ENCODE peak calls at places on chromosome 5, in seven cellular contexts. One of them, this sample, is unnamed.

GRCh38 chr5:143554194-143554717 is 150.8 kb upstream of the NR3C1 start:
- DNase-seq in stimulated activated naive CD4-positive, alpha-beta T cell: no peak
- DNase-seq in cardiac muscle cell: no peak
- DNase-seq in T-cell: no peak
- DNase-seq in activated CD4-positive, alpha-beta T cell treated with anti-CD3 and anti-CD28 coated beads, Interleukin-2, amount 50 U/mL, for 1 hour: no peak
- DNase-seq in heart right ventricle: no peak
- DNase-seq in CD4-positive, CD25-positive, alpha-beta regulatory T cell: no peak
- DNase-seq in this sample: no peak

GRCh38 chr5:9716838-9717281 is 86.7 kb upstream of the TAS2R1 start:
- DNase-seq in heart right ventricle: no peak
- DNase-seq in cardiac muscle cell: no peak
- DNase-seq in activated CD4-positive, alpha-beta T cell treated with anti-CD3 and anti-CD28 coated beads, Interleukin-2, amount 50 U/mL, for 1 hour: no peak
- DNase-seq in CD4-positive, CD25-positive, alpha-beta regulatory T cell: no peak
- DNase-seq in stimulated activated naive CD4-positive, alpha-beta T cell: no peak
- DNase-seq in T-cell: no peak
- DNase-seq in this sample: no peak

GRCh38 chr5:34789021-34789531 is 49.9 kb upstream of the TTC23L start:
- DNase-seq in cardiac muscle cell: no peak
- DNase-seq in stimulated activated naive CD4-positive, alpha-beta T cell: no peak
- DNase-seq in activated CD4-positive, alpha-beta T cell treated with anti-CD3 and anti-CD28 coated beads, Interleukin-2, amount 50 U/mL, for 1 hour: no peak
- DNase-seq in CD4-positive, CD25-positive, alpha-beta regulatory T cell: no peak
- DNase-seq in T-cell: no peak
- DNase-seq in heart right ventricle: no peak
- DNase-seq in this sample: no peak

GRCh38 chr5:152349683-152350526 is 55.2 kb downstream of the NMUR2 start:
- DNase-seq in stimulated activated naive CD4-positive, alpha-beta T cell: no peak
- DNase-seq in cardiac muscle cell: peak; percentile 67
- DNase-seq in T-cell: no peak
- DNase-seq in heart right ventricle: peak; percentile 10
- DNase-seq in CD4-positive, CD25-positive, alpha-beta regulatory T cell: peak; percentile 43
- DNase-seq in activated CD4-positive, alpha-beta T cell treated with anti-CD3 and anti-CD28 coated beads, Interleukin-2, amount 50 U/mL, for 1 hour: peak; percentile 12
- DNase-seq in this sample: no peak

GRCh38 chr5:97778451-97778850 is 595.4 kb upstream of the RIOK2 start:
- DNase-seq in cardiac muscle cell: no peak
- DNase-seq in T-cell: no peak
- DNase-seq in activated CD4-positive, alpha-beta T cell treated with anti-CD3 and anti-CD28 coated beads, Interleukin-2, amount 50 U/mL, for 1 hour: no peak
- DNase-seq in heart right ventricle: no peak
- DNase-seq in CD4-positive, CD25-positive, alpha-beta regulatory T cell: no peak
- DNase-seq in stimulated activated naive CD4-positive, alpha-beta T cell: no peak
- DNase-seq in this sample: no peak

GRCh38 chr5:122773615-122774014 is 1.3 kb upstream of the SNX2 start:
- DNase-seq in cardiac muscle cell: no peak
- DNase-seq in stimulated activated naive CD4-positive, alpha-beta T cell: no peak
- DNase-seq in T-cell: no peak
- DNase-seq in activated CD4-positive, alpha-beta T cell treated with anti-CD3 and anti-CD28 coated beads, Interleukin-2, amount 50 U/mL, for 1 hour: no peak
- DNase-seq in CD4-positive, CD25-positive, alpha-beta regulatory T cell: no peak
- DNase-seq in heart right ventricle: no peak
- DNase-seq in this sample: no peak

GRCh38 chr5:56639491-56639890 is 175.9 kb upstream of the MAP3K1 start:
- DNase-seq in stimulated activated naive CD4-positive, alpha-beta T cell: no peak
- DNase-seq in T-cell: no peak
- DNase-seq in heart right ventricle: no peak
- DNase-seq in CD4-positive, CD25-positive, alpha-beta regulatory T cell: no peak
- DNase-seq in cardiac muscle cell: no peak
- DNase-seq in activated CD4-positive, alpha-beta T cell treated with anti-CD3 and anti-CD28 coated beads, Interleukin-2, amount 50 U/mL, for 1 hour: no peak
- DNase-seq in this sample: no peak

GRCh38 chr5:67047180-67047579 is 149.4 kb downstream of the CD180 start:
- DNase-seq in activated CD4-positive, alpha-beta T cell treated with anti-CD3 and anti-CD28 coated beads, Interleukin-2, amount 50 U/mL, for 1 hour: no peak
- DNase-seq in CD4-positive, CD25-positive, alpha-beta regulatory T cell: no peak
- DNase-seq in cardiac muscle cell: peak; percentile 18
- DNase-seq in T-cell: no peak
- DNase-seq in heart right ventricle: peak; percentile 67
- DNase-seq in stimulated activated naive CD4-positive, alpha-beta T cell: no peak
- DNase-seq in this sample: no peak

GRCh38 chr5:159456722-159457462 is 126.6 kb upstream of the IL12B start:
- DNase-seq in CD4-positive, CD25-positive, alpha-beta regulatory T cell: peak; percentile 54
- DNase-seq in heart right ventricle: no peak
- DNase-seq in activated CD4-positive, alpha-beta T cell treated with anti-CD3 and anti-CD28 coated beads, Interleukin-2, amount 50 U/mL, for 1 hour: no peak
- DNase-seq in stimulated activated naive CD4-positive, alpha-beta T cell: no peak
- DNase-seq in cardiac muscle cell: no peak
- DNase-seq in T-cell: no peak
- DNase-seq in this sample: no peak

GRCh38 chr5:90055831-90056328 is 353.7 kb downstream of the CETN3 start:
- DNase-seq in stimulated activated naive CD4-positive, alpha-beta T cell: no peak
- DNase-seq in heart right ventricle: no peak
- DNase-seq in T-cell: no peak
- DNase-seq in cardiac muscle cell: no peak
- DNase-seq in activated CD4-positive, alpha-beta T cell treated with anti-CD3 and anti-CD28 coated beads, Interleukin-2, amount 50 U/mL, for 1 hour: no peak
- DNase-seq in CD4-positive, CD25-positive, alpha-beta regulatory T cell: no peak
- DNase-seq in this sample: no peak

GRCh38 chr5:145699846-145700245 is 135.3 kb downstream of the PRELID2 start:
- DNase-seq in heart right ventricle: no peak
- DNase-seq in activated CD4-positive, alpha-beta T cell treated with anti-CD3 and anti-CD28 coated beads, Interleukin-2, amount 50 U/mL, for 1 hour: no peak
- DNase-seq in stimulated activated naive CD4-positive, alpha-beta T cell: no peak
- DNase-seq in T-cell: no peak
- DNase-seq in cardiac muscle cell: no peak
- DNase-seq in CD4-positive, CD25-positive, alpha-beta regulatory T cell: no peak
- DNase-seq in this sample: no peak

GRCh38 chr5:177389368-177390169 is 5.3 kb downstream of the SLC34A1 start:
- DNase-seq in activated CD4-positive, alpha-beta T cell treated with anti-CD3 and anti-CD28 coated beads, Interleukin-2, amount 50 U/mL, for 1 hour: peak; percentile 46
- DNase-seq in stimulated activated naive CD4-positive, alpha-beta T cell: peak; percentile 23
- DNase-seq in T-cell: peak; percentile 44
- DNase-seq in heart right ventricle: no peak
- DNase-seq in CD4-positive, CD25-positive, alpha-beta regulatory T cell: peak; percentile 66
- DNase-seq in cardiac muscle cell: no peak
- DNase-seq in this sample: peak; percentile 93

GRCh38 chr5:121031487-121031886 is 567.4 kb downstream of the PRR16 start:
- DNase-seq in cardiac muscle cell: peak; percentile 43
- DNase-seq in T-cell: no peak
- DNase-seq in CD4-positive, CD25-positive, alpha-beta regulatory T cell: no peak
- DNase-seq in activated CD4-positive, alpha-beta T cell treated with anti-CD3 and anti-CD28 coated beads, Interleukin-2, amount 50 U/mL, for 1 hour: no peak
- DNase-seq in heart right ventricle: peak; percentile 10
- DNase-seq in stimulated activated naive CD4-positive, alpha-beta T cell: no peak
- DNase-seq in this sample: no peak

GRCh38 chr5:171395042-171395441 is 7.4 kb downstream of the NPM1 start:
- DNase-seq in T-cell: no peak
- DNase-seq in cardiac muscle cell: no peak
- DNase-seq in stimulated activated naive CD4-positive, alpha-beta T cell: no peak
- DNase-seq in activated CD4-positive, alpha-beta T cell treated with anti-CD3 and anti-CD28 coated beads, Interleukin-2, amount 50 U/mL, for 1 hour: no peak
- DNase-seq in CD4-positive, CD25-positive, alpha-beta regulatory T cell: no peak
- DNase-seq in heart right ventricle: no peak
- DNase-seq in this sample: no peak

GRCh38 chr5:88729476-88730182 is 153.4 kb downstream of the MEF2C start:
- DNase-seq in cardiac muscle cell: peak; percentile 84
- DNase-seq in T-cell: peak; percentile 44
- DNase-seq in heart right ventricle: peak; percentile 77
- DNase-seq in stimulated activated naive CD4-positive, alpha-beta T cell: peak; percentile 59
- DNase-seq in activated CD4-positive, alpha-beta T cell treated with anti-CD3 and anti-CD28 coated beads, Interleukin-2, amount 50 U/mL, for 1 hour: peak; percentile 37
- DNase-seq in CD4-positive, CD25-positive, alpha-beta regulatory T cell: peak; percentile 72
- DNase-seq in this sample: no peak

GRCh38 chr5:166370928-166371690 is 1920.3 kb upstream of the WWC1 start:
- DNase-seq in cardiac muscle cell: no peak
- DNase-seq in T-cell: no peak
- DNase-seq in activated CD4-positive, alpha-beta T cell treated with anti-CD3 and anti-CD28 coated beads, Interleukin-2, amount 50 U/mL, for 1 hour: no peak
- DNase-seq in heart right ventricle: no peak
- DNase-seq in stimulated activated naive CD4-positive, alpha-beta T cell: no peak
- DNase-seq in CD4-positive, CD25-positive, alpha-beta regulatory T cell: no peak
- DNase-seq in this sample: no peak

GRCh38 chr5:102296229-102296817 is at the start of gene SLCO4C1:
- DNase-seq in stimulated activated naive CD4-positive, alpha-beta T cell: peak; percentile 67
- DNase-seq in heart right ventricle: peak; percentile 46
- DNase-seq in T-cell: peak; percentile 63
- DNase-seq in activated CD4-positive, alpha-beta T cell treated with anti-CD3 and anti-CD28 coated beads, Interleukin-2, amount 50 U/mL, for 1 hour: peak; percentile 63
- DNase-seq in CD4-positive, CD25-positive, alpha-beta regulatory T cell: peak; percentile 46
- DNase-seq in cardiac muscle cell: peak; percentile 81
- DNase-seq in this sample: no peak

GRCh38 chr5:7762267-7762666 is 88.7 kb downstream of the CFAP90 start:
- DNase-seq in stimulated activated naive CD4-positive, alpha-beta T cell: no peak
- DNase-seq in activated CD4-positive, alpha-beta T cell treated with anti-CD3 and anti-CD28 coated beads, Interleukin-2, amount 50 U/mL, for 1 hour: no peak
- DNase-seq in cardiac muscle cell: no peak
- DNase-seq in CD4-positive, CD25-positive, alpha-beta regulatory T cell: no peak
- DNase-seq in heart right ventricle: no peak
- DNase-seq in T-cell: no peak
- DNase-seq in this sample: no peak

GRCh38 chr5:93404246-93404645 is 176.8 kb downstream of the NR2F1-AS1 start:
- DNase-seq in heart right ventricle: no peak
- DNase-seq in activated CD4-positive, alpha-beta T cell treated with anti-CD3 and anti-CD28 coated beads, Interleukin-2, amount 50 U/mL, for 1 hour: no peak
- DNase-seq in cardiac muscle cell: no peak
- DNase-seq in T-cell: no peak
- DNase-seq in CD4-positive, CD25-positive, alpha-beta regulatory T cell: no peak
- DNase-seq in stimulated activated naive CD4-positive, alpha-beta T cell: no peak
- DNase-seq in this sample: no peak